ENCODE peak calls at places on chromosomes 2 and 18, in ten cellular contexts. One of them, this sample, is unnamed.

GRCh38 chr2:222561817-222562424 is 94.0 kb downstream of the FARSB start:
- DNase-seq in cardiac muscle cell: peak
- DNase-seq in psoas muscle: no peak
- DNase-seq in PC-9: peak
- DNase-seq in pancreas: no peak
- DNase-seq in HCT116: peak
- DNase-seq in effector memory CD4-positive, alpha-beta T cell: peak
- DNase-seq in kidney: no peak
- DNase-seq in CD4-positive, alpha-beta memory T cell: peak
- DNase-seq in neural progenitor cell: peak
- DNase-seq in this sample: no peak

GRCh38 chr2:153986488-153987229 is 114.9 kb downstream of the GALNT13 start:
- DNase-seq in HCT116: peak
- DNase-seq in effector memory CD4-positive, alpha-beta T cell: no peak
- DNase-seq in psoas muscle: no peak
- DNase-seq in pancreas: no peak
- DNase-seq in neural progenitor cell: peak
- DNase-seq in PC-9: peak
- DNase-seq in CD4-positive, alpha-beta memory T cell: no peak
- DNase-seq in cardiac muscle cell: no peak
- DNase-seq in kidney: no peak
- DNase-seq in this sample: no peak

GRCh38 chr18:24518596-24518995 is 58.2 kb downstream of the HRH4 start:
- DNase-seq in psoas muscle: no peak
- DNase-seq in pancreas: no peak
- DNase-seq in kidney: no peak
- DNase-seq in PC-9: no peak
- DNase-seq in CD4-positive, alpha-beta memory T cell: no peak
- DNase-seq in effector memory CD4-positive, alpha-beta T cell: no peak
- DNase-seq in cardiac muscle cell: no peak
- DNase-seq in HCT116: no peak
- DNase-seq in neural progenitor cell: no peak
- DNase-seq in this sample: no peak

GRCh38 chr2:100470898-100471514 is 724 bp downstream of the NMS start:
- DNase-seq in kidney: no peak
- DNase-seq in pancreas: no peak
- DNase-seq in effector memory CD4-positive, alpha-beta T cell: no peak
- DNase-seq in CD4-positive, alpha-beta memory T cell: no peak
- DNase-seq in PC-9: no peak
- DNase-seq in neural progenitor cell: peak
- DNase-seq in HCT116: no peak
- DNase-seq in psoas muscle: no peak
- DNase-seq in cardiac muscle cell: peak
- DNase-seq in this sample: no peak

GRCh38 chr2:223053431-223054192 is 1.6 kb downstream of the KCNE4 start:
- DNase-seq in HCT116: no peak
- DNase-seq in CD4-positive, alpha-beta memory T cell: no peak
- DNase-seq in PC-9: no peak
- DNase-seq in cardiac muscle cell: no peak
- DNase-seq in neural progenitor cell: no peak
- DNase-seq in effector memory CD4-positive, alpha-beta T cell: no peak
- DNase-seq in kidney: no peak
- DNase-seq in pancreas: peak
- DNase-seq in psoas muscle: no peak
- DNase-seq in this sample: no peak

GRCh38 chr2:108133457-108133856 is 106.3 kb upstream of the SULT1C3 start:
- DNase-seq in neural progenitor cell: no peak
- DNase-seq in effector memory CD4-positive, alpha-beta T cell: no peak
- DNase-seq in kidney: no peak
- DNase-seq in psoas muscle: no peak
- DNase-seq in CD4-positive, alpha-beta memory T cell: no peak
- DNase-seq in cardiac muscle cell: no peak
- DNase-seq in PC-9: no peak
- DNase-seq in HCT116: no peak
- DNase-seq in pancreas: no peak
- DNase-seq in this sample: no peak

GRCh38 chr2:214379227-214379626 is 31.6 kb upstream of the VWC2L start:
- DNase-seq in kidney: no peak
- DNase-seq in pancreas: no peak
- DNase-seq in cardiac muscle cell: no peak
- DNase-seq in psoas muscle: no peak
- DNase-seq in neural progenitor cell: no peak
- DNase-seq in PC-9: no peak
- DNase-seq in CD4-positive, alpha-beta memory T cell: no peak
- DNase-seq in effector memory CD4-positive, alpha-beta T cell: no peak
- DNase-seq in HCT116: no peak
- DNase-seq in this sample: no peak

GRCh38 chr2:242085941-242086621 is 216.6 kb downstream of the RTP5 start:
- DNase-seq in effector memory CD4-positive, alpha-beta T cell: no peak
- DNase-seq in psoas muscle: no peak
- DNase-seq in HCT116: no peak
- DNase-seq in neural progenitor cell: no peak
- DNase-seq in cardiac muscle cell: peak
- DNase-seq in CD4-positive, alpha-beta memory T cell: no peak
- DNase-seq in kidney: no peak
- DNase-seq in PC-9: peak
- DNase-seq in pancreas: peak
- DNase-seq in this sample: no peak

GRCh38 chr2:147026261-147026660 is 818.6 kb upstream of the ACVR2A start:
- DNase-seq in neural progenitor cell: no peak
- DNase-seq in pancreas: no peak
- DNase-seq in effector memory CD4-positive, alpha-beta T cell: no peak
- DNase-seq in psoas muscle: no peak
- DNase-seq in PC-9: no peak
- DNase-seq in HCT116: no peak
- DNase-seq in kidney: no peak
- DNase-seq in CD4-positive, alpha-beta memory T cell: no peak
- DNase-seq in cardiac muscle cell: no peak
- DNase-seq in this sample: no peak

GRCh38 chr2:167749641-167750040 is 497.8 kb downstream of the STK39 start:
- DNase-seq in psoas muscle: no peak
- DNase-seq in pancreas: no peak
- DNase-seq in cardiac muscle cell: no peak
- DNase-seq in effector memory CD4-positive, alpha-beta T cell: no peak
- DNase-seq in neural progenitor cell: no peak
- DNase-seq in PC-9: no peak
- DNase-seq in HCT116: no peak
- DNase-seq in CD4-positive, alpha-beta memory T cell: no peak
- DNase-seq in kidney: no peak
- DNase-seq in this sample: no peak

GRCh38 chr2:228786932-228787331 is 484.2 kb downstream of the PID1 start:
- DNase-seq in effector memory CD4-positive, alpha-beta T cell: no peak
- DNase-seq in neural progenitor cell: no peak
- DNase-seq in HCT116: no peak
- DNase-seq in kidney: no peak
- DNase-seq in cardiac muscle cell: no peak
- DNase-seq in CD4-positive, alpha-beta memory T cell: no peak
- DNase-seq in psoas muscle: no peak
- DNase-seq in PC-9: no peak
- DNase-seq in pancreas: no peak
- DNase-seq in this sample: no peak

GRCh38 chr18:13258792-13259385 is 40.3 kb downstream of the LDLRAD4 start:
- DNase-seq in HCT116: no peak
- DNase-seq in PC-9: no peak
- DNase-seq in kidney: no peak
- DNase-seq in psoas muscle: no peak
- DNase-seq in CD4-positive, alpha-beta memory T cell: no peak
- DNase-seq in neural progenitor cell: no peak
- DNase-seq in pancreas: no peak
- DNase-seq in cardiac muscle cell: no peak
- DNase-seq in effector memory CD4-positive, alpha-beta T cell: no peak
- DNase-seq in this sample: no peak

GRCh38 chr2:199160677-199161465 is 296.9 kb downstream of the SATB2 start:
- DNase-seq in pancreas: no peak
- DNase-seq in psoas muscle: no peak
- DNase-seq in kidney: no peak
- DNase-seq in CD4-positive, alpha-beta memory T cell: no peak
- DNase-seq in HCT116: no peak
- DNase-seq in cardiac muscle cell: peak
- DNase-seq in neural progenitor cell: no peak
- DNase-seq in effector memory CD4-positive, alpha-beta T cell: no peak
- DNase-seq in PC-9: no peak
- DNase-seq in this sample: no peak

GRCh38 chr2:139427164-139427563 is 647.0 kb upstream of the NXPH2 start:
- DNase-seq in effector memory CD4-positive, alpha-beta T cell: no peak
- DNase-seq in kidney: no peak
- DNase-seq in cardiac muscle cell: no peak
- DNase-seq in HCT116: no peak
- DNase-seq in pancreas: no peak
- DNase-seq in PC-9: no peak
- DNase-seq in CD4-positive, alpha-beta memory T cell: no peak
- DNase-seq in psoas muscle: no peak
- DNase-seq in neural progenitor cell: no peak
- DNase-seq in this sample: no peak

GRCh38 chr2:11535899-11536344 is 2.1 kb downstream of the GREB1 start:
- DNase-seq in neural progenitor cell: no peak
- DNase-seq in psoas muscle: no peak
- DNase-seq in PC-9: no peak
- DNase-seq in kidney: no peak
- DNase-seq in CD4-positive, alpha-beta memory T cell: no peak
- DNase-seq in HCT116: no peak
- DNase-seq in effector memory CD4-positive, alpha-beta T cell: no peak
- DNase-seq in cardiac muscle cell: no peak
- DNase-seq in pancreas: no peak
- DNase-seq in this sample: no peak
- H3K27ac ChIP-seq in neural progenitor cell: no peak
- H3K27ac ChIP-seq in psoas muscle: no peak
- H3K27ac ChIP-seq in PC-9: no peak
- H3K27ac ChIP-seq in kidney: no peak
- H3K27ac ChIP-seq in CD4-positive, alpha-beta memory T cell: no peak
- H3K27ac ChIP-seq in HCT116: no peak
- H3K27ac ChIP-seq in effector memory CD4-positive, alpha-beta T cell: no peak
- H3K27ac ChIP-seq in cardiac muscle cell: peak
- H3K27ac ChIP-seq in pancreas: no peak
- H3K27ac ChIP-seq in this sample: no peak

DNA sequence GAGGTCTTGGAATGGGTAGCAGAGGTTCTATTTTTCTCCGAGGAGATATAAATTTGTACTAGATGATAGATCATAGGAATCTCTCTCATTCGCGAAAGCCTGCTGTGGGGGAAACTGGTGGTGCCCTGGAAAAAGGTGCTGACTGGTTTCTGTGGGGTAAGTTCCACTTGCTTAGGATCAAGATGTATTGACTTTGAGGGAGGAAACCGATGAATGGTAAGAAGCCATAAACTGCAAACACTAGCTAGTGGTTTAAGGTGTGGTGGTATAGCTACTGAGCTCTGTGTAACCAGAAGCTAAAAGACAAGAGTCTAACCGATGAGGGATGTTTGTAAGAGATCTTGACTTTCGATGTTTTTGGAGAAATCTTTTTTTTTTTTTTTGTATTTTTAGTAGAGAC is 808 bp downstream of the AGPS start:
- DNase-seq in psoas muscle: no peak
- DNase-seq in CD4-positive, alpha-beta memory T cell: peak
- DNase-seq in pancreas: no peak
- DNase-seq in effector memory CD4-positive, alpha-beta T cell: no peak
- DNase-seq in HCT116: no peak
- DNase-seq in neural progenitor cell: peak
- DNase-seq in cardiac muscle cell: no peak
- DNase-seq in PC-9: peak
- DNase-seq in kidney: no peak
- DNase-seq in this sample: no peak
- H3K27ac ChIP-seq in psoas muscle: peak
- H3K27ac ChIP-seq in CD4-positive, alpha-beta memory T cell: peak
- H3K27ac ChIP-seq in pancreas: peak
- H3K27ac ChIP-seq in effector memory CD4-positive, alpha-beta T cell: peak
- H3K27ac ChIP-seq in HCT116: no peak
- H3K27ac ChIP-seq in neural progenitor cell: no peak
- H3K27ac ChIP-seq in cardiac muscle cell: no peak
- H3K27ac ChIP-seq in PC-9: peak
- H3K27ac ChIP-seq in kidney: no peak
- H3K27ac ChIP-seq in this sample: peak

DNA sequence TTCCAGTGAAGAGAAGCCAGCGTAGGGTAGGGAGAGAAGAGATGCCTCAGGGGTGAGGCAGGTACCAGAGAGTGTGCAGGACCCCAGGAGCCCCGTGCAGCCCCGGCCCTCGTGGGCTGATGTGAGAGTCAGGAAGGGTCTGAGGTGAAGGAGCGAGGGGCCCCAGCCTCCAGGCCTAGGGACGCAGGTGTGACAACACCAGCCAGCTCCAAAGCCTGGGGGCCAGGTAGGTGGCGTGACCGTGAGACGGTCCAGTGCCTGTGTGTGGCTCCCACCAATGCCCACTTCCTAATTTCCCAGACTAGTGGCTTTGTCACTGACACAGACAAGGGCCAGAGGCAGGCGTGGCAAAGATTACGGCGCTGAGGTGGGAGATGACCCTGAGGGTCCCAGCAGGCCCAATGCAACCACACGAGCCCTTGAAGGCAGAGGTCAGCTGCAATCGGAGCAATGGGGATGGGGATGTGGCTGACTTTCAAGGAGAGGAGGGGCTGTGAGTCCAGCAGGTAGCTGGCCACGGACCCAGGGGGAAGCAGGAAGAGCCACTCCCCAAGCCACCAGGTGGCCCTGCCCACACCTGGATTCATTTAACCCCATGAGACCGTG is 86.0 kb upstream of the SNTG2 start:
- DNase-seq in cardiac muscle cell: no peak
- DNase-seq in neural progenitor cell: no peak
- DNase-seq in kidney: peak
- DNase-seq in pancreas: no peak
- DNase-seq in psoas muscle: no peak
- DNase-seq in effector memory CD4-positive, alpha-beta T cell: no peak
- DNase-seq in PC-9: no peak
- DNase-seq in CD4-positive, alpha-beta memory T cell: no peak
- DNase-seq in HCT116: no peak
- DNase-seq in this sample: no peak
- H3K27ac ChIP-seq in cardiac muscle cell: no peak
- H3K27ac ChIP-seq in neural progenitor cell: no peak
- H3K27ac ChIP-seq in kidney: no peak
- H3K27ac ChIP-seq in pancreas: no peak
- H3K27ac ChIP-seq in psoas muscle: no peak
- H3K27ac ChIP-seq in effector memory CD4-positive, alpha-beta T cell: no peak
- H3K27ac ChIP-seq in PC-9: no peak
- H3K27ac ChIP-seq in CD4-positive, alpha-beta memory T cell: no peak
- H3K27ac ChIP-seq in HCT116: no peak
- H3K27ac ChIP-seq in this sample: no peak

GRCh38 chr2:24828641-24829040 is 35.4 kb downstream of the CENPO start:
- DNase-seq in neural progenitor cell: no peak
- DNase-seq in PC-9: no peak
- DNase-seq in CD4-positive, alpha-beta memory T cell: no peak
- DNase-seq in psoas muscle: no peak
- DNase-seq in HCT116: no peak
- DNase-seq in cardiac muscle cell: no peak
- DNase-seq in pancreas: no peak
- DNase-seq in kidney: no peak
- DNase-seq in effector memory CD4-positive, alpha-beta T cell: no peak
- DNase-seq in this sample: no peak
- H3K27ac ChIP-seq in neural progenitor cell: no peak
- H3K27ac ChIP-seq in PC-9: no peak
- H3K27ac ChIP-seq in CD4-positive, alpha-beta memory T cell: no peak
- H3K27ac ChIP-seq in psoas muscle: no peak
- H3K27ac ChIP-seq in HCT116: no peak
- H3K27ac ChIP-seq in cardiac muscle cell: no peak
- H3K27ac ChIP-seq in pancreas: no peak
- H3K27ac ChIP-seq in kidney: no peak
- H3K27ac ChIP-seq in effector memory CD4-positive, alpha-beta T cell: no peak
- H3K27ac ChIP-seq in this sample: no peak

DNA sequence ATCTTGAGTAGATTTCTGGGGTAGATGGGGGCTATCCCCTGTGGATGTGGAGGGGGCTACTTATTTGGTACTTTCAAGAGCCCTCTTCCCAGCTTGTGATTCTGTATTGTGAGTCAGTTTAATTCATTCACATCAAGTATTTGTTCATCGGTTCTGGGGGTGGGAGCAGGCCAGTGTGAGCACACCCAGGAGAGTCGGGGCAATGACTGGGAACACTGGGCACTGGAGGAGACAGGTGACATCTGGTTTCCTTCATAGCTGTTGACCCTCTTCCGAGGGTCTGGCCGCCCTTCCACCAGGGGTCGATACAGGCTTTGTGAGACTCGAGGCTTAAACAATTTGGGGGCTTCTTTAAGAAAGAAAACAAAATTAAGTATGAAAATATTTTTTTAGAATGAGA is 2.5 kb upstream of the TOGARAM2 start:
- DNase-seq in pancreas: no peak
- DNase-seq in HCT116: no peak
- DNase-seq in effector memory CD4-positive, alpha-beta T cell: no peak
- DNase-seq in CD4-positive, alpha-beta memory T cell: no peak
- DNase-seq in cardiac muscle cell: no peak
- DNase-seq in psoas muscle: no peak
- DNase-seq in kidney: no peak
- DNase-seq in PC-9: no peak
- DNase-seq in neural progenitor cell: no peak
- DNase-seq in this sample: no peak
- H3K27ac ChIP-seq in pancreas: no peak
- H3K27ac ChIP-seq in HCT116: no peak
- H3K27ac ChIP-seq in effector memory CD4-positive, alpha-beta T cell: no peak
- H3K27ac ChIP-seq in CD4-positive, alpha-beta memory T cell: no peak
- H3K27ac ChIP-seq in cardiac muscle cell: no peak
- H3K27ac ChIP-seq in psoas muscle: no peak
- H3K27ac ChIP-seq in kidney: no peak
- H3K27ac ChIP-seq in PC-9: no peak
- H3K27ac ChIP-seq in neural progenitor cell: no peak
- H3K27ac ChIP-seq in this sample: no peak